ENCODE peak calls at places on chromosomes 7 and 10, in five cellular contexts. One of them, this sample, is unnamed.

GRCh38 chr7:155357573-155358041 is 59.9 kb downstream of the INSIG1 start:
- DNase-seq in cardiac muscle cell: no peak
- DNase-seq in ovary: no peak
- DNase-seq in HCT116: no peak
- DNase-seq in transverse colon: no peak
- DNase-seq in this sample: no peak

GRCh38 chr7:45107356-45107755 is 4.1 kb downstream of the TBRG4 start:
- DNase-seq in cardiac muscle cell: no peak
- DNase-seq in HCT116: no peak
- DNase-seq in ovary: peak
- DNase-seq in transverse colon: no peak
- DNase-seq in this sample: no peak

GRCh38 chr7:103718482-103719415 is 270.7 kb downstream of the RELN start:
- DNase-seq in cardiac muscle cell: no peak
- DNase-seq in HCT116: no peak
- DNase-seq in ovary: no peak
- DNase-seq in transverse colon: no peak
- DNase-seq in this sample: no peak

GRCh38 chr7:17986826-17987225 is 40.8 kb downstream of the PRPS1L1 start:
- DNase-seq in HCT116: no peak
- DNase-seq in transverse colon: no peak
- DNase-seq in ovary: no peak
- DNase-seq in cardiac muscle cell: no peak
- DNase-seq in this sample: no peak

GRCh38 chr7:93327006-93327633 is 95.0 kb downstream of the VPS50 start:
- DNase-seq in HCT116: peak
- DNase-seq in ovary: no peak
- DNase-seq in transverse colon: no peak
- DNase-seq in cardiac muscle cell: no peak
- DNase-seq in this sample: no peak

GRCh38 chr10:17989908-17990767 is 38.4 kb downstream of the SLC39A12 start:
- DNase-seq in cardiac muscle cell: no peak
- DNase-seq in ovary: no peak
- DNase-seq in HCT116: peak
- DNase-seq in transverse colon: no peak
- DNase-seq in this sample: no peak

GRCh38 chr7:141889323-141889722 is 26.9 kb upstream of the OR9A4 start:
- DNase-seq in HCT116: no peak
- DNase-seq in cardiac muscle cell: no peak
- DNase-seq in ovary: no peak
- DNase-seq in transverse colon: no peak
- DNase-seq in this sample: no peak

GRCh38 chr7:33726582-33726981 is 178.8 kb upstream of the BMPER start:
- DNase-seq in transverse colon: no peak
- DNase-seq in HCT116: no peak
- DNase-seq in cardiac muscle cell: no peak
- DNase-seq in ovary: no peak
- DNase-seq in this sample: no peak

GRCh38 chr10:18608581-18608980 is 42.8 kb downstream of the NSUN6 start:
- DNase-seq in HCT116: no peak
- DNase-seq in ovary: no peak
- DNase-seq in cardiac muscle cell: no peak
- DNase-seq in transverse colon: no peak
- DNase-seq in this sample: no peak

GRCh38 chr7:134714791-134715190 is 64.6 kb upstream of the CALD1 start:
- DNase-seq in cardiac muscle cell: no peak
- DNase-seq in transverse colon: no peak
- DNase-seq in ovary: no peak
- DNase-seq in HCT116: no peak
- DNase-seq in this sample: no peak

GRCh38 chr10:67793313-67793712 is 44.7 kb downstream of the DNAJC12 start:
- DNase-seq in HCT116: no peak
- DNase-seq in cardiac muscle cell: no peak
- DNase-seq in ovary: no peak
- DNase-seq in transverse colon: no peak
- DNase-seq in this sample: no peak

GRCh38 chr10:49534670-49535381 is 4.1 kb downstream of the ERCC6 start:
- DNase-seq in ovary: no peak
- DNase-seq in transverse colon: no peak
- DNase-seq in HCT116: no peak
- DNase-seq in cardiac muscle cell: no peak
- DNase-seq in this sample: no peak

GRCh38 chr7:108637049-108637621 is 67.5 kb downstream of the DNAJB9 start:
- DNase-seq in transverse colon: no peak
- DNase-seq in HCT116: no peak
- DNase-seq in ovary: no peak
- DNase-seq in cardiac muscle cell: no peak
- DNase-seq in this sample: no peak

GRCh38 chr7:4895766-4896165 is 12.2 kb upstream of the RADIL start:
- DNase-seq in cardiac muscle cell: no peak
- DNase-seq in ovary: no peak
- DNase-seq in HCT116: no peak
- DNase-seq in transverse colon: no peak
- DNase-seq in this sample: no peak

GRCh38 chr7:131843862-131844261 is 287.4 kb upstream of the PODXL start:
- DNase-seq in cardiac muscle cell: peak
- DNase-seq in HCT116: no peak
- DNase-seq in ovary: no peak
- DNase-seq in transverse colon: peak
- DNase-seq in this sample: peak

GRCh38 chr10:132151951-132152505 is 34.7 kb upstream of the DPYSL4 start:
- DNase-seq in ovary: no peak
- DNase-seq in HCT116: no peak
- DNase-seq in transverse colon: no peak
- DNase-seq in cardiac muscle cell: no peak
- DNase-seq in this sample: no peak

GRCh38 chr10:115624448-115624847 is 531.3 kb downstream of the ATRNL1 start:
- DNase-seq in ovary: no peak
- DNase-seq in cardiac muscle cell: peak
- DNase-seq in HCT116: no peak
- DNase-seq in transverse colon: no peak
- DNase-seq in this sample: no peak

GRCh38 chr10:94108200-94108599 is 114.5 kb downstream of the PLCE1 start:
- DNase-seq in transverse colon: no peak
- DNase-seq in HCT116: no peak
- DNase-seq in cardiac muscle cell: no peak
- DNase-seq in ovary: no peak
- DNase-seq in this sample: no peak

GRCh38 chr10:124641282-124642075 is 102.7 kb downstream of the FAM53B start:
- DNase-seq in HCT116: no peak
- DNase-seq in cardiac muscle cell: no peak
- DNase-seq in ovary: no peak
- DNase-seq in transverse colon: peak
- DNase-seq in this sample: peak

GRCh38 chr10:131198843-131199242 is 112.7 kb downstream of the TCERG1L start:
- DNase-seq in transverse colon: no peak
- DNase-seq in cardiac muscle cell: no peak
- DNase-seq in HCT116: no peak
- DNase-seq in ovary: peak
- DNase-seq in this sample: no peak

GRCh38 chr10:26555719-26556368 is 117.7 kb downstream of the APBB1IP start:
- DNase-seq in cardiac muscle cell: no peak
- DNase-seq in ovary: no peak
- DNase-seq in HCT116: no peak
- DNase-seq in transverse colon: peak
- DNase-seq in this sample: peak

GRCh38 chr7:24574365-24574764 is 1.1 kb downstream of the PALS2 start:
- DNase-seq in ovary: no peak
- DNase-seq in cardiac muscle cell: peak
- DNase-seq in transverse colon: no peak
- DNase-seq in HCT116: no peak
- DNase-seq in this sample: no peak

GRCh38 chr10:17335065-17335464 is 107.0 kb downstream of the VIM start:
- DNase-seq in transverse colon: no peak
- DNase-seq in ovary: no peak
- DNase-seq in HCT116: no peak
- DNase-seq in cardiac muscle cell: no peak
- DNase-seq in this sample: no peak

GRCh38 chr7:22208806-22209205 is 148.1 kb downstream of the RAPGEF5 start:
- DNase-seq in transverse colon: no peak
- DNase-seq in HCT116: no peak
- DNase-seq in cardiac muscle cell: no peak
- DNase-seq in ovary: no peak
- DNase-seq in this sample: no peak

GRCh38 chr7:127833641-127834040 is 181.6 kb downstream of the SND1 start:
- DNase-seq in ovary: no peak
- DNase-seq in HCT116: no peak
- DNase-seq in transverse colon: no peak
- DNase-seq in cardiac muscle cell: no peak
- DNase-seq in this sample: no peak

GRCh38 chr10:25261571-25261970 is 86.8 kb downstream of the GPR158 start:
- DNase-seq in ovary: no peak
- DNase-seq in cardiac muscle cell: no peak
- DNase-seq in transverse colon: no peak
- DNase-seq in HCT116: no peak
- DNase-seq in this sample: no peak

GRCh38 chr7:69598487-69599148 is 343 bp downstream of the AUTS2 start:
- DNase-seq in cardiac muscle cell: no peak
- DNase-seq in HCT116: no peak
- DNase-seq in transverse colon: no peak
- DNase-seq in ovary: peak
- DNase-seq in this sample: peak

GRCh38 chr7:21844742-21845141 is 101.0 kb downstream of the CDCA7L start:
- DNase-seq in transverse colon: no peak
- DNase-seq in cardiac muscle cell: no peak
- DNase-seq in ovary: no peak
- DNase-seq in HCT116: no peak
- DNase-seq in this sample: no peak

GRCh38 chr7:33186187-33186586 is 56.8 kb downstream of the BBS9 start:
- DNase-seq in ovary: no peak
- DNase-seq in transverse colon: no peak
- DNase-seq in cardiac muscle cell: peak
- DNase-seq in HCT116: no peak
- DNase-seq in this sample: no peak

GRCh38 chr10:131242007-131242406 is 69.5 kb downstream of the TCERG1L start:
- DNase-seq in transverse colon: no peak
- DNase-seq in cardiac muscle cell: peak
- DNase-seq in HCT116: peak
- DNase-seq in ovary: no peak
- DNase-seq in this sample: no peak

GRCh38 chr10:32979041-32979440 is 21.0 kb upstream of the ITGB1 start:
- DNase-seq in transverse colon: no peak
- DNase-seq in cardiac muscle cell: no peak
- DNase-seq in HCT116: no peak
- DNase-seq in ovary: no peak
- DNase-seq in this sample: no peak
- H3K27ac ChIP-seq in transverse colon: no peak
- H3K27ac ChIP-seq in cardiac muscle cell: no peak
- H3K27ac ChIP-seq in HCT116: no peak
- H3K27ac ChIP-seq in ovary: no peak
- H3K27ac ChIP-seq in this sample: no peak

GRCh38 chr7:1024331-1024761 is 20.0 kb upstream of the GPR146 start:
- DNase-seq in cardiac muscle cell: no peak
- DNase-seq in HCT116: no peak
- DNase-seq in transverse colon: peak
- DNase-seq in ovary: no peak
- DNase-seq in this sample: no peak

GRCh38 chr7:1026721-1027151 is 17.6 kb upstream of the GPR146 start:
- DNase-seq in cardiac muscle cell: no peak
- DNase-seq in transverse colon: no peak
- DNase-seq in ovary: no peak
- DNase-seq in HCT116: no peak
- DNase-seq in this sample: no peak

GRCh38 chr7:1022801-1023465 is 21.4 kb upstream of the GPR146 start:
- DNase-seq in transverse colon: peak
- DNase-seq in ovary: no peak
- DNase-seq in cardiac muscle cell: no peak
- DNase-seq in HCT116: no peak
- DNase-seq in this sample: no peak

GRCh38 chr7:1025747-1026581 is 18.4 kb upstream of the GPR146 start:
- DNase-seq in HCT116: no peak
- DNase-seq in transverse colon: no peak
- DNase-seq in ovary: no peak
- DNase-seq in cardiac muscle cell: no peak
- DNase-seq in this sample: no peak

GRCh38 chr7:1024876-1025746 is 19.2 kb upstream of the GPR146 start:
- DNase-seq in transverse colon: no peak
- DNase-seq in cardiac muscle cell: no peak
- DNase-seq in HCT116: no peak
- DNase-seq in ovary: no peak
- DNase-seq in this sample: no peak
- H3K4me3 ChIP-seq in transverse colon: no peak
- H3K4me3 ChIP-seq in cardiac muscle cell: no peak
- H3K4me3 ChIP-seq in HCT116: no peak
- H3K4me3 ChIP-seq in ovary: no peak
- H3K4me3 ChIP-seq in this sample: no peak

GRCh38 chr10:70441161-70441876 is at the start of gene NODAL:
- DNase-seq in cardiac muscle cell: no peak
- DNase-seq in transverse colon: no peak
- DNase-seq in HCT116: no peak
- DNase-seq in ovary: no peak
- DNase-seq in this sample: no peak

GRCh38 chr10:70444613-70445222 is 3.2 kb upstream of the NODAL start:
- DNase-seq in transverse colon: no peak
- DNase-seq in HCT116: no peak
- DNase-seq in ovary: no peak
- DNase-seq in cardiac muscle cell: no peak
- DNase-seq in this sample: no peak

GRCh38 chr10:70442332-70442988 is 979 bp upstream of the NODAL start:
- DNase-seq in cardiac muscle cell: no peak
- DNase-seq in HCT116: no peak
- DNase-seq in transverse colon: peak
- DNase-seq in ovary: no peak
- DNase-seq in this sample: no peak

GRCh38 chr10:70440296-70441160 is 953 bp downstream of the NODAL start:
- DNase-seq in cardiac muscle cell: no peak
- DNase-seq in ovary: no peak
- DNase-seq in HCT116: no peak
- DNase-seq in transverse colon: no peak
- DNase-seq in this sample: no peak

GRCh38 chr10:70441877-70442205 is 360 bp upstream of the NODAL start:
- DNase-seq in ovary: no peak
- DNase-seq in transverse colon: no peak
- DNase-seq in HCT116: no peak
- DNase-seq in cardiac muscle cell: no peak
- DNase-seq in this sample: no peak
- H3K27ac ChIP-seq in ovary: no peak
- H3K27ac ChIP-seq in transverse colon: no peak
- H3K27ac ChIP-seq in HCT116: no peak
- H3K27ac ChIP-seq in cardiac muscle cell: no peak
- H3K27ac ChIP-seq in this sample: no peak

GRCh38 chr10:73646598-73647041 is 5.3 kb upstream of the MYOZ1 start:
- DNase-seq in transverse colon: no peak
- DNase-seq in ovary: no peak
- DNase-seq in cardiac muscle cell: no peak
- DNase-seq in HCT116: no peak
- DNase-seq in this sample: no peak
- H3K4me3 ChIP-seq in transverse colon: no peak
- H3K4me3 ChIP-seq in ovary: no peak
- H3K4me3 ChIP-seq in cardiac muscle cell: no peak
- H3K4me3 ChIP-seq in HCT116: no peak
- H3K4me3 ChIP-seq in this sample: no peak